ENCODE peak calls at places on chromosome 1, in eight cellular contexts. P, M, K, J, O, Q, L and C are unnamed samples.

GRCh38 chr1:90132306-90132705 is 137.4 kb downstream of the ZNF326 start:
- DNase-seq in P (no peak), M (no peak), K (no peak), J (no peak), O (no peak), Q (no peak), L (no peak), C (no peak)

GRCh38 chr1:226882187-226882586 is 11.8 kb downstream of the PSEN2 start:
- DNase-seq in P (no peak), M (no peak), K (no peak), J (no peak), O (no peak), Q (no peak), L (no peak), C (no peak)

GRCh38 chr1:192284927-192285326 is 31.9 kb upstream of the RGS21 start:
- DNase-seq in P (no peak), M (no peak), K (no peak), J (no peak), O (no peak), Q (no peak), L (no peak), C (no peak)

GRCh38 chr1:31625561-31626272 is 8.2 kb downstream of the HCRTR1 start:
- DNase-seq in P (no peak), M (no peak), K (no peak), J (no peak), O (no peak), Q (no peak), L (no peak), C (no peak)

GRCh38 chr1:149934326-149934725 is 2.4 kb downstream of the MTMR11 start:
- DNase-seq in P (no peak), M (no peak), K (no peak), J (no peak), O (no peak), Q (no peak), L (no peak), C (no peak)

GRCh38 chr1:63532727-63533126 is 9.4 kb downstream of the EFCAB7 start:
- DNase-seq in P (no peak), M (no peak), K (no peak), J (no peak), O (no peak), Q (no peak), L (no peak), C (no peak)

GRCh38 chr1:192958871-192959270 is 100.3 kb downstream of the UCHL5 start:
- DNase-seq in P (no peak), M (no peak), K (no peak), J (no peak), O (no peak), Q (no peak), L (no peak), C (no peak)

GRCh38 chr1:10960954-10961833 is 51.3 kb upstream of the TARDBP start:
- DNase-seq in P (no peak), M (peak; percentile 71), K (peak; percentile 98), J (peak; percentile 99), O (peak; percentile 86), Q (peak; percentile 58), L (peak; percentile 56), C (no peak)

GRCh38 chr1:244336232-244336899 is 115.3 kb downstream of the ADSS2 start:
- DNase-seq in P (no peak), M (no peak), K (no peak), J (no peak), O (no peak), Q (no peak), L (no peak), C (no peak)

GRCh38 chr1:162699366-162699765 is 67.1 kb downstream of the DDR2 start:
- DNase-seq in P (no peak), M (no peak), K (no peak), J (no peak), O (no peak), Q (no peak), L (no peak), C (no peak)

GRCh38 chr1:223419561-223419960 is 26.3 kb downstream of the CCDC185 start:
- DNase-seq in P (no peak), M (no peak), K (no peak), J (no peak), O (no peak), Q (no peak), L (no peak), C (no peak)

GRCh38 chr1:19533626-19534025 is 48.3 kb upstream of the CAPZB start:
- DNase-seq in P (no peak), M (no peak), K (no peak), J (no peak), O (peak; percentile 37), Q (no peak), L (no peak), C (no peak)

GRCh38 chr1:85681087-85681486 is 27.1 kb downstream of the ZNHIT6 start:
- DNase-seq in P (no peak), M (no peak), K (no peak), J (no peak), O (no peak), Q (peak; percentile 45), L (peak; percentile 97), C (no peak)

GRCh38 chr1:226309398-226310122 is 596 bp upstream of the LIN9 start:
- DNase-seq in P (no peak), M (no peak), K (peak; percentile 40), J (no peak), O (peak; percentile 62), Q (no peak), L (peak; percentile 17), C (no peak)

GRCh38 chr1:204408602-204409001 is 3.0 kb downstream of the PPP1R15B start:
- DNase-seq in P (no peak), M (no peak), K (no peak), J (no peak), O (no peak), Q (no peak), L (no peak), C (no peak)

GRCh38 chr1:204408074-204408507 is 3.5 kb downstream of the PPP1R15B start:
- DNase-seq in P (no peak), M (no peak), K (peak; percentile 14), J (peak; percentile 41), O (peak; percentile 78), Q (peak; percentile 67), L (no peak), C (peak; percentile 16)

GRCh38 chr1:204406621-204407020 is 5.0 kb downstream of the PPP1R15B start:
- DNase-seq in P (no peak), M (no peak), K (no peak), J (peak; percentile 35), O (no peak), Q (no peak), L (no peak), C (no peak)

GRCh38 chr1:204405988-204406387 is 5.6 kb downstream of the PPP1R15B start:
- DNase-seq in P (no peak), M (no peak), K (no peak), J (no peak), O (no peak), Q (no peak), L (no peak), C (no peak)

GRCh38 chr1:204407314-204407971 is 4.2 kb downstream of the PPP1R15B start:
- DNase-seq in P (no peak), M (no peak), K (no peak), J (no peak), O (no peak), Q (no peak), L (no peak), C (no peak)
- H3K36me3 ChIP-seq in P (no peaks in the 10 kb centered on the region), M (peaks cover 36% of the 10 kb centered on the region), K (peaks cover 24% of the 10 kb centered on the region), J (peaks cover 14% of the 10 kb centered on the region), O (peaks cover 80% of the 10 kb centered on the region), Q (peaks cover 16% of the 10 kb centered on the region), L (peaks cover 3% of the 10 kb centered on the region), C (peaks cover 59% of the 10 kb centered on the region)

GRCh38 chr1:115668579-115668978 is 26.8 kb downstream of the VANGL1 start:
- DNase-seq in P (no peak), M (peak; percentile 66), K (no peak), J (no peak), O (peak; percentile 34), Q (no peak), L (no peak), C (no peak)
- TF ChIP-seq POLR2AphosphoS5 in P (no peak), M (no peak), K (no peak), J (no peak), O (no peak), Q (no peak), L (no peak), C (no peak)

GRCh38 chr1:67053785-67054759 is at the start of gene SLC35D1:
- DNase-seq in P (peak; percentile 39), M (peak; percentile 44), K (peak; percentile 90), J (peak; percentile 91), O (peak; percentile 85), Q (peak; percentile 80), L (peak; percentile 86), C (no peak)
- TF ChIP-seq EZH2 in P (no peak), M (no peak), K (no peak), J (no peak), O (no peak), Q (no peak), L (no peak), C (no peak)

GRCh38 chr1:26744075-26744958 is 43.4 kb upstream of the PIGV start:
- DNase-seq in P (peak; percentile 99), M (peak; percentile 66), K (peak; percentile 92), J (peak; percentile 59), O (peak; percentile 97), Q (peak; percentile 98), L (peak; percentile 37), C (no peak)

GRCh38 chr1:26745191-26745590 is 42.6 kb upstream of the PIGV start:
- DNase-seq in P (no peak), M (no peak), K (no peak), J (no peak), O (peak; percentile 35), Q (no peak), L (no peak), C (no peak)

GRCh38 chr1:26748351-26748750 is 39.4 kb upstream of the PIGV start:
- DNase-seq in P (no peak), M (no peak), K (no peak), J (no peak), O (no peak), Q (no peak), L (no peak), C (no peak)

GRCh38 chr1:26749458-26749857 is 38.3 kb upstream of the PIGV start:
- DNase-seq in P (no peak), M (no peak), K (no peak), J (no peak), O (no peak), Q (no peak), L (no peak), C (no peak)

GRCh38 chr1:26747048-26747447 is 40.7 kb upstream of the PIGV start:
- DNase-seq in P (no peak), M (no peak), K (no peak), J (no peak), O (no peak), Q (no peak), L (no peak), C (no peak)
- H3K36me3 ChIP-seq in P (peaks cover 19% of the 10 kb centered on the region), M (peaks cover 19% of the 10 kb centered on the region), K (peaks cover 18% of the 10 kb centered on the region), J (peaks cover 28% of the 10 kb centered on the region), O (peaks cover 86% of the 10 kb centered on the region), Q (no peaks in the 10 kb centered on the region), L (peaks cover 19% of the 10 kb centered on the region), C (peaks cover 91% of the 10 kb centered on the region)